ENCODE peak calls at places on chromosomes 7 and 10, in six cellular contexts. G is NCI-H524 treated with DMSO at 0.1 percent for 48 hours; T is activated CD4-positive, alpha-beta T cell treated with anti-CD3 and anti-CD28 coated beads, Interleukin-2, amount 10 ng/mL, durations not matched to agents 7 days and 5 days; U is H9; M is activated naive CD4-positive, alpha-beta T cell; D is stimulated activated CD4-positive, alpha-beta T cell treated with anti-CD3 and anti-CD28 coated beads, Interleukin-1b, Interleukin-23, amount 100 ng/mL, for 1 hour. C is an unnamed sample.

GRCh38 chr7:27554826-27555225 is 107.9 kb downstream of the HIBADH start:
- DNase-seq in U (no peak), M (no peak), D (no peak), T (no peak), G (no peak), C (no peak)

GRCh38 chr10:73251683-73252444 is 580 bp downstream of the MRPS16 start:
- DNase-seq in U (peak; percentile 37), T (no peak), M (no peak), G (no peak), D (no peak), C (peak; percentile 37)

GRCh38 chr10:126290232-126290631 is 98.0 kb downstream of the ADAM12 start:
- DNase-seq in T (no peak), U (no peak), G (no peak), M (no peak), D (no peak), C (no peak)

GRCh38 chr7:151756076-151756731 is 120.7 kb downstream of the PRKAG2 start:
- DNase-seq in T (peak; percentile 72), M (no peak), U (no peak), G (no peak), D (peak; percentile 6), C (peak; percentile 77)

GRCh38 chr10:132785433-132786278 is at the start of gene NKX6-2:
- DNase-seq in D (no peak), G (no peak), M (no peak), U (no peak), T (no peak), C (no peak)

GRCh38 chr10:86085136-86085535 is 281.5 kb downstream of the GRID1 start:
- DNase-seq in D (no peak), G (no peak), T (no peak), M (no peak), U (peak; percentile 17), C (no peak)

GRCh38 chr10:131642966-131643365 is 257.8 kb upstream of the PPP2R2D start:
- DNase-seq in D (no peak), T (no peak), G (no peak), M (no peak), U (no peak), C (no peak)

GRCh38 chr7:46934198-46934825 is 647.6 kb downstream of the TNS3 start:
- DNase-seq in D (no peak), G (no peak), M (no peak), U (no peak), T (no peak), C (peak; percentile 51)

GRCh38 chr7:41885078-41885477 is 182.2 kb upstream of the INHBA start:
- DNase-seq in T (no peak), M (no peak), U (no peak), D (no peak), G (no peak), C (no peak)

GRCh38 chr10:71337219-71337625 is 18.2 kb downstream of the SLC29A3 start:
- DNase-seq in G (no peak), T (no peak), U (no peak), D (no peak), M (no peak), C (no peak)

GRCh38 chr10:102675887-102676616 is 31.8 kb downstream of the TRIM8 start:
- DNase-seq in M (no peak), D (no peak), U (no peak), G (no peak), T (no peak), C (peak; percentile 86)

C was measured in MV-4-11.